ENCODE peak calls at places on chromosomes 6 and 20, in seven cellular contexts. Z is naive thymus-derived CD8-positive, alpha-beta T cell; Y is astrocyte of the spinal cord; E is HAP-1; X is fibroblast of the aortic adventitia; C is GM19239; B is endothelial cell of umbilical vein. D is an unnamed sample.
A peak's percentile ranks its signal among the peaks of the same experiment; 100 is the strongest.

GRCh38 chr20:4383966-4384365 is 337.7 kb upstream of the PRND start:
- DNase-seq in Z (no peak), Y (peak; percentile 53), E (no peak), X (peak; percentile 52), C (no peak), B (no peak), D (no peak)

GRCh38 chr20:2799688-2800589 is 488 bp downstream of the CPXM1 start:
- DNase-seq in Z (no peak), Y (peak; percentile 16), E (peak; percentile 44), X (peak; percentile 41), C (peak; percentile 48), B (peak; percentile 11), D (no peak)

GRCh38 chr20:31595654-31596411 is 9.3 kb upstream of the ID1 start:
- DNase-seq in Z (no peak), Y (peak; percentile 84), E (peak; percentile 97), X (peak; percentile 96), C (no peak), B (peak; percentile 16), D (peak; percentile 92)

GRCh38 chr20:63272105-63273078 is at the start of gene ARFGAP1:
- DNase-seq in Z (peak; percentile 79), Y (peak; percentile 84), E (peak; percentile 94), X (peak; percentile 80), C (peak; percentile 100), B (peak; percentile 86), D (peak; percentile 96)

GRCh38 chr20:24911461-24911860 is 37.6 kb upstream of the CST7 start:
- DNase-seq in Z (no peak), Y (no peak), E (peak; percentile 1), X (no peak), C (no peak), B (no peak), D (no peak)

GRCh38 chr6:52417675-52418111 is 2.4 kb upstream of the EFHC1 start:
- DNase-seq in Z (no peak), Y (peak; percentile 77), E (peak; percentile 40), X (peak; percentile 94), C (no peak), B (peak; percentile 89), D (no peak)

GRCh38 chr6:29976588-29977424 is 34.5 kb downstream of the HLA-A start:
- DNase-seq in Z (peak; percentile 14), Y (peak; percentile 59), E (peak; percentile 78), X (peak; percentile 68), C (peak; percentile 52), B (peak; percentile 76), D (peak; percentile 94)

GRCh38 chr6:53744321-53744720 is 50.5 kb upstream of the LRRC1 start:
- DNase-seq in Z (no peak), Y (no peak), E (no peak), X (no peak), C (no peak), B (no peak), D (no peak)

GRCh38 chr6:167049275-167049674 is 50.1 kb downstream of the CEP43 start:
- DNase-seq in Z (no peak), Y (no peak), E (no peak), X (no peak), C (no peak), B (no peak), D (no peak)

GRCh38 chr20:8094415-8094818 is 37.6 kb upstream of the PLCB1 start:
- DNase-seq in Z (no peak), Y (peak; percentile 56), E (peak; percentile 44), X (peak; percentile 97), C (no peak), B (peak; percentile 87), D (no peak)

GRCh38 chr6:81655696-81656095 is 96.8 kb downstream of the TENT5A start:
- DNase-seq in Z (no peak), Y (no peak), E (no peak), X (no peak), C (no peak), B (no peak), D (no peak)

GRCh38 chr20:63351811-63352591 is 9.1 kb downstream of the CHRNA4 start:
- DNase-seq in Z (no peak), Y (no peak), E (no peak), X (no peak), C (no peak), B (no peak), D (no peak)

GRCh38 chr6:32969685-32970412 is 1.5 kb downstream of the BRD2 start:
- DNase-seq in Z (peak; percentile 45), Y (peak; percentile 96), E (peak; percentile 88), X (peak; percentile 96), C (no peak), B (peak; percentile 81), D (peak; percentile 91)

GRCh38 chr6:47241742-47242482 is 67.8 kb downstream of the TNFRSF21 start:
- DNase-seq in Z (no peak), Y (no peak), E (no peak), X (peak; percentile 32), C (no peak), B (no peak), D (no peak)

GRCh38 chr6:21750479-21751018 is 157.0 kb downstream of the SOX4 start:
- DNase-seq in Z (no peak), Y (no peak), E (no peak), X (no peak), C (no peak), B (no peak), D (no peak)

GRCh38 chr6:158756977-158757752 is 62.0 kb downstream of the EZR start:
- DNase-seq in Z (no peak), Y (no peak), E (no peak), X (no peak), C (no peak), B (no peak), D (peak; percentile 47)

GRCh38 chr20:41169791-41170351 is 32.5 kb downstream of the PLCG1 start:
- DNase-seq in Z (no peak), Y (peak; percentile 57), E (no peak), X (peak; percentile 50), C (no peak), B (no peak), D (peak; percentile 71)

GRCh38 chr6:45476341-45476740 is 98.6 kb upstream of the SUPT3H start:
- DNase-seq in Z (no peak), Y (no peak), E (no peak), X (no peak), C (no peak), B (no peak), D (no peak)

GRCh38 chr6:30901436-30901835 is 6.6 kb upstream of the GTF2H4 start:
- DNase-seq in Z (no peak), Y (no peak), E (no peak), X (no peak), C (no peak), B (no peak), D (no peak)

GRCh38 chr6:66623050-66623449 is 916.0 kb upstream of the EYS start:
- DNase-seq in Z (no peak), Y (no peak), E (no peak), X (no peak), C (no peak), B (no peak), D (no peak)

GRCh38 chr6:21935561-21936028 is 342.0 kb downstream of the SOX4 start:
- DNase-seq in Z (no peak), Y (peak; percentile 52), E (peak; percentile 73), X (peak; percentile 73), C (peak; percentile 10), B (no peak), D (no peak)

GRCh38 chr6:166244353-166245045 is 63.7 kb downstream of the PRR18 start:
- DNase-seq in Z (no peak), Y (no peak), E (no peak), X (no peak), C (peak; percentile 58), B (no peak), D (no peak)

GRCh38 chr6:137927777-137928218 is 60.7 kb downstream of the TNFAIP3 start:
- DNase-seq in Z (peak; percentile 82), Y (peak; percentile 29), E (no peak), X (no peak), C (no peak), B (peak; percentile 52), D (no peak)

GRCh38 chr6:34051339-34051919 is 94.5 kb downstream of the GRM4 start:
- DNase-seq in Z (no peak), Y (no peak), E (no peak), X (no peak), C (no peak), B (peak; percentile 11), D (no peak)

GRCh38 chr6:142940487-142940886 is 4.5 kb downstream of the HIVEP2 start:
- DNase-seq in Z (no peak), Y (peak; percentile 45), E (no peak), X (peak; percentile 81), C (no peak), B (peak; percentile 73), D (no peak)

GRCh38 chr20:33120934-33121333 is 41.5 kb downstream of the BPIFB4 start:
- DNase-seq in Z (no peak), Y (no peak), E (no peak), X (no peak), C (no peak), B (no peak), D (no peak)

GRCh38 chr20:3115190-3116107 is 30.9 kb upstream of the AVP start:
- DNase-seq in Z (peak; percentile 10), Y (peak; percentile 56), E (peak; percentile 67), X (peak; percentile 65), C (peak; percentile 78), B (peak; percentile 44), D (no peak)